ENCODE peak calls at places on chromosomes 13 and 19, in six cellular contexts. A is LHCN-M2, X is heart right ventricle, V is occipital lobe, P is C1 segment of cervical spinal cord, Z is left ventricle myocardium inferior. J is an unnamed sample.

GRCh38 chr13:98539655-98540054 is 37.3 kb downstream of the STK24 start:
- DNase-seq in X (no peak), Z (no peak), V (no peak), A (peak), P (no peak), J (peak)

GRCh38 chr19:10116085-10116865 is 3.4 kb downstream of the EIF3G start:
- DNase-seq in A (no peak), V (no peak), P (no peak), Z (no peak), X (no peak), J (no peak)

GRCh38 chr19:32876919-32877285 is 7.3 kb upstream of the SLC7A9 start:
- DNase-seq in A (peak), V (no peak), X (no peak), Z (no peak), P (no peak), J (no peak)

GRCh38 chr19:6677924-6678689 is 8.1 kb upstream of the TNFSF14 start:
- DNase-seq in Z (no peak), X (peak), A (no peak), V (no peak), P (no peak), J (no peak)

GRCh38 chr13:20482275-20482761 is 43.3 kb downstream of the CRYL1 start:
- DNase-seq in X (no peak), P (no peak), V (no peak), Z (no peak), A (no peak), J (peak)

GRCh38 chr13:45132384-45133064 is 12.2 kb downstream of the GTF2F2 start:
- DNase-seq in V (no peak), X (no peak), A (no peak), P (no peak), Z (no peak), J (no peak)

GRCh38 chr19:44530777-44531176 is 1.3 kb upstream of the CEACAM20 start:
- DNase-seq in A (peak), Z (no peak), V (no peak), P (no peak), X (no peak), J (peak)

GRCh38 chr19:1874554-1875185 is 10.6 kb downstream of the ABHD17A start:
- DNase-seq in X (no peak), Z (no peak), V (no peak), P (no peak), A (no peak), J (no peak)

GRCh38 chr13:20566917-20567755 is at the start of gene IFT88:
- DNase-seq in X (peak), A (peak), V (peak), P (peak), Z (peak), J (peak)

GRCh38 chr19:17235618-17236413 is 9.8 kb downstream of the OCEL1 start:
- DNase-seq in Z (peak), V (peak), P (no peak), A (peak), X (peak), J (peak)

GRCh38 chr19:5293607-5294089 is 47.0 kb downstream of the PTPRS start:
- DNase-seq in V (no peak), X (peak), Z (no peak), A (no peak), P (no peak), J (no peak)

GRCh38 chr19:58476498-58477015 is 405 bp downstream of the ZNF446 start:
- DNase-seq in P (no peak), X (no peak), V (no peak), A (peak), Z (no peak), J (peak)

GRCh38 chr13:84237181-84237580 is 354.9 kb upstream of the SLITRK1 start:
- DNase-seq in P (no peak), V (no peak), A (no peak), X (no peak), Z (no peak), J (no peak)